ENCODE peak calls at places on chromosomes 6 and 20, in six cellular contexts. E is Ammon's horn, Y is progenitor cell of endocrine pancreas, R is choroid plexus epithelial cell, U is body of pancreas, A is COLO829. X is an unnamed sample.

GRCh38 chr6:159790947-159791598 is 806 bp downstream of the MRPL18 start:
- DNase-seq in E (no peak), Y (no peak), R (no peak), U (peak), A (no peak), X (peak)

GRCh38 chr20:16801919-16802651 is 53.9 kb downstream of the OTOR start:
- DNase-seq in E (peak), Y (peak), R (peak), U (peak), A (peak), X (peak)

GRCh38 chr6:100913400-100914276 is 32.5 kb upstream of the ASCC3 start:
- DNase-seq in E (no peak), Y (peak), R (no peak), U (no peak), A (no peak), X (no peak)

GRCh38 chr6:44701637-44702101 is 314.2 kb downstream of the CDC5L start:
- DNase-seq in E (no peak), Y (no peak), R (no peak), U (no peak), A (no peak), X (no peak)

GRCh38 chr6:166625356-166625755 is 1.7 kb downstream of the RPS6KA2 start:
- DNase-seq in E (no peak), Y (no peak), R (peak), U (no peak), A (peak), X (no peak)

GRCh38 chr20:46062151-46062550 is 27.6 kb downstream of the NCOA5 start:
- DNase-seq in E (no peak), Y (no peak), R (no peak), U (no peak), A (no peak), X (no peak)

GRCh38 chr20:22819784-22820183 is 215.3 kb upstream of the SSTR4 start:
- DNase-seq in E (no peak), Y (no peak), R (no peak), U (no peak), A (no peak), X (no peak)

GRCh38 chr20:3231889-3232588 is 7.0 kb downstream of the SLC4A11 start:
- DNase-seq in E (no peak), Y (no peak), R (no peak), U (no peak), A (no peak), X (no peak)

GRCh38 chr6:26016326-26017275 is 54.0 kb downstream of the TRIM38 start:
- DNase-seq in E (no peak), Y (no peak), R (peak), U (no peak), A (peak), X (no peak)

GRCh38 chr20:57323034-57323433 is 6.6 kb upstream of the SPO11 start:
- DNase-seq in E (peak), Y (no peak), R (peak), U (no peak), A (peak), X (no peak)

GRCh38 chr6:125188037-125188436 is 34.5 kb downstream of the TPD52L1 start:
- DNase-seq in E (no peak), Y (no peak), R (peak), U (no peak), A (no peak), X (no peak)

GRCh38 chr20:57703013-57703412 is 6.8 kb downstream of the PMEPA1 start:
- DNase-seq in E (no peak), Y (no peak), R (no peak), U (no peak), A (no peak), X (no peak)

GRCh38 chr20:47973519-47974233 is 188.4 kb upstream of the SULF2 start:
- DNase-seq in E (no peak), Y (peak), R (no peak), U (peak), A (peak), X (no peak)

GRCh38 chr6:16222826-16223225 is 15.6 kb upstream of the GMPR start:
- DNase-seq in E (no peak), Y (no peak), R (no peak), U (no peak), A (no peak), X (no peak)

GRCh38 chr6:38997128-38997761 is 51.3 kb upstream of the GLP1R start:
- DNase-seq in E (no peak), Y (peak), R (peak), U (peak), A (no peak), X (no peak)

GRCh38 chr6:112253842-112254816 is at the start of gene LAMA4:
- DNase-seq in E (peak), Y (peak), R (peak), U (peak), A (peak), X (no peak)

GRCh38 chr20:36303020-36303595 is 3.0 kb upstream of the DLGAP4 start:
- DNase-seq in E (no peak), Y (no peak), R (no peak), U (no peak), A (no peak), X (no peak)

GRCh38 chr20:45041464-45042337 is 59.2 kb downstream of the KCNS1 start:
- DNase-seq in E (no peak), Y (no peak), R (peak), U (no peak), A (no peak), X (no peak)

GRCh38 chr6:21595265-21595950 is 1.9 kb downstream of the SOX4 start:
- DNase-seq in E (peak), Y (no peak), R (peak), U (peak), A (peak), X (no peak)

GRCh38 chr6:65646494-65647035 is 60.5 kb downstream of the EYS start:
- DNase-seq in E (no peak), Y (no peak), R (no peak), U (no peak), A (no peak), X (no peak)

GRCh38 chr6:35601331-35602132 is 87.2 kb downstream of the FKBP5 start:
- DNase-seq in E (peak), Y (no peak), R (peak), U (peak), A (peak), X (peak)

GRCh38 chr6:2893276-2893675 is 9.8 kb downstream of the SERPINB9 start:
- DNase-seq in E (no peak), Y (no peak), R (no peak), U (no peak), A (no peak), X (no peak)

GRCh38 chr20:64084209-64085152 is at the start of gene LKAAEAR1:
- DNase-seq in E (no peak), Y (no peak), R (no peak), U (peak), A (no peak), X (no peak)

GRCh38 chr20:50245561-50246366 is 55.1 kb downstream of the CEBPB start:
- DNase-seq in E (no peak), Y (no peak), R (peak), U (no peak), A (peak), X (no peak)

GRCh38 chr6:124881898-124882579 is 80.2 kb upstream of the RNF217 start:
- DNase-seq in E (peak), Y (no peak), R (peak), U (no peak), A (no peak), X (no peak)

GRCh38 chr6:37809144-37809543 is 10.4 kb upstream of the ZFAND3 start:
- DNase-seq in E (no peak), Y (no peak), R (peak), U (no peak), A (no peak), X (no peak)

GRCh38 chr6:162056745-162057144 is 670.8 kb downstream of the PRKN start:
- DNase-seq in E (no peak), Y (no peak), R (peak), U (peak), A (no peak), X (no peak)

GRCh38 chr6:159871911-159872310 is 18.9 kb upstream of the MAS1 start:
- DNase-seq in E (peak), Y (no peak), R (no peak), U (no peak), A (no peak), X (no peak)

GRCh38 chr6:55822815-55823214 is 52.6 kb downstream of the BMP5 start:
- DNase-seq in E (no peak), Y (no peak), R (peak), U (no peak), A (no peak), X (no peak)

GRCh38 chr20:54256202-54256601 is 48.3 kb downstream of the PFDN4 start:
- DNase-seq in E (no peak), Y (no peak), R (no peak), U (no peak), A (no peak), X (no peak)

GRCh38 chr6:145067430-145067829 is 667.9 kb downstream of the EPM2A start:
- DNase-seq in E (no peak), Y (no peak), R (no peak), U (no peak), A (peak), X (no peak)

GRCh38 chr20:31670371-31671228 is 32.9 kb downstream of the COX4I2 start:
- DNase-seq in E (peak), Y (no peak), R (peak), U (peak), A (no peak), X (no peak)

GRCh38 chr6:39816744-39817143 is 24.6 kb downstream of the DAAM2 start:
- DNase-seq in E (no peak), Y (no peak), R (peak), U (no peak), A (no peak), X (no peak)

X was measured in HL-60.